ENCODE peak calls at places on chromosomes 4 and X, in eight cellular contexts. U, S, X, Y, Q, T, P and I are unnamed samples.

GRCh38 chr4:141027421-141027820 is 105.8 kb downstream of the RNF150 start:
- DNase-seq in P (no peak), X (no peak), Y (no peak), T (no peak), S (peak), U (no peak), Q (no peak), I (no peak)

GRCh38 chrX:47502591-47503222 is 19.7 kb upstream of the ZNF41 start:
- DNase-seq in U (no peak), P (no peak), Y (no peak), Q (peak), X (no peak), S (peak), T (no peak), I (no peak)

GRCh38 chr4:146522098-146522861 is 540 bp upstream of the SLC10A7 start:
- DNase-seq in Q (peak), X (peak), P (peak), T (peak), S (peak), U (no peak), Y (peak), I (peak)

GRCh38 chr4:84917087-84917821 is 49.2 kb downstream of the WDFY3 start:
- DNase-seq in U (no peak), T (no peak), X (no peak), Y (no peak), S (no peak), P (no peak), Q (no peak), I (no peak)

GRCh38 chrX:32749075-32749474 is 462.3 kb downstream of the DMD start:
- DNase-seq in T (no peak), P (no peak), X (no peak), Y (no peak), Q (peak), S (no peak), U (no peak), I (no peak)

GRCh38 chrX:74421181-74422028 is at the start of gene SLC16A2:
- DNase-seq in T (peak), X (peak), S (peak), P (peak), U (peak), Y (no peak), Q (peak), I (peak)

GRCh38 chrX:15301924-15302323 is 13.5 kb downstream of the ASB11 start:
- DNase-seq in Y (no peak), X (no peak), T (peak), Q (peak), U (peak), P (no peak), S (peak), I (peak)

GRCh38 chr4:87901426-87901825 is 68.7 kb downstream of the MEPE start:
- DNase-seq in T (no peak), U (no peak), X (no peak), P (no peak), Q (peak), Y (no peak), S (no peak), I (no peak)

GRCh38 chrX:64894454-64895038 is 81.7 kb downstream of the ZC4H2 start:
- DNase-seq in S (no peak), U (no peak), T (peak), X (peak), P (peak), Y (no peak), Q (peak), I (peak)

GRCh38 chrX:40573763-40574162 is 7.0 kb upstream of the ATP6AP2 start:
- DNase-seq in X (peak), Y (no peak), P (peak), Q (peak), S (no peak), T (no peak), U (no peak), I (peak)

GRCh38 chr4:184409911-184410692 is 64.2 kb downstream of the IRF2 start:
- DNase-seq in X (no peak), Y (no peak), S (no peak), Q (no peak), T (peak), P (no peak), U (no peak), I (no peak)

GRCh38 chrX:49838374-49838773 is 9.3 kb downstream of the PAGE4 start:
- DNase-seq in Y (peak), T (peak), S (no peak), P (peak), X (peak), U (no peak), Q (peak), I (peak)

GRCh38 chrX:129039176-129039575 is 484.1 kb downstream of the SMARCA1 start:
- DNase-seq in Y (no peak), X (no peak), S (no peak), Q (no peak), T (no peak), P (no peak), U (no peak), I (no peak)

GRCh38 chr4:69057620-69058409 is 38.5 kb upstream of the UGT2B7 start:
- DNase-seq in U (no peak), X (peak), Q (peak), S (no peak), Y (no peak), T (no peak), P (peak), I (peak)